ENCODE peak calls at places on chromosomes 2 and 18, in seven cellular contexts. X, B, U, L, I, C and O are unnamed samples.
A peak's percentile ranks its signal among the peaks of the same experiment; 100 is the strongest.

GRCh38 chr18:12861637-12862036 is 22.4 kb downstream of the PTPN2 start:
- DNase-seq in X (no peak), B (no peak), U (no peak), L (no peak), I (no peak), C (no peak), O (no peak)

GRCh38 chr2:57479994-57480393 is 566.6 kb upstream of the VRK2 start:
- DNase-seq in X (no peak), B (peak; percentile 18), U (no peak), L (no peak), I (no peak), C (no peak), O (no peak)

GRCh38 chr2:199458017-199458805 is 472 bp upstream of the SATB2 start:
- DNase-seq in X (peak; percentile 80), B (peak; percentile 22), U (no peak), L (no peak), I (no peak), C (no peak), O (no peak)

GRCh38 chr18:22457552-22457951 is 39.8 kb upstream of the CTAGE1 start:
- DNase-seq in X (peak; percentile 72), B (no peak), U (no peak), L (no peak), I (no peak), C (no peak), O (no peak)

GRCh38 chr18:23662309-23663263 is at the start of gene ANKRD29:
- DNase-seq in X (no peak), B (no peak), U (no peak), L (no peak), I (peak; percentile 51), C (peak; percentile 44), O (peak; percentile 34)

GRCh38 chr2:237934186-237934585 is 32.6 kb upstream of the UBE2F start:
- DNase-seq in X (no peak), B (no peak), U (no peak), L (no peak), I (no peak), C (no peak), O (no peak)

GRCh38 chr2:4635289-4635688 is 931.9 kb downstream of the DCDC2C start:
- DNase-seq in X (no peak), B (no peak), U (no peak), L (no peak), I (no peak), C (no peak), O (no peak)

GRCh38 chr2:158795110-158795924 is at the start of gene DAPL1:
- DNase-seq in X (peak; percentile 60), B (no peak), U (no peak), L (no peak), I (peak; percentile 46), C (peak; percentile 11), O (no peak)

GRCh38 chr18:27861539-27861938 is 315.4 kb downstream of the CDH2 start:
- DNase-seq in X (no peak), B (no peak), U (no peak), L (no peak), I (no peak), C (no peak), O (no peak)

GRCh38 chr2:43288417-43289305 is 62.3 kb upstream of the ZFP36L2 start:
- DNase-seq in X (no peak), B (no peak), U (no peak), L (no peak), I (no peak), C (no peak), O (no peak)

GRCh38 chr18:21064347-21064746 is 47.3 kb downstream of the ROCK1 start:
- DNase-seq in X (no peak), B (no peak), U (no peak), L (no peak), I (no peak), C (no peak), O (no peak)

GRCh38 chr2:205259131-205259530 is 423.2 kb upstream of the NRP2 start:
- DNase-seq in X (no peak), B (no peak), U (no peak), L (no peak), I (no peak), C (no peak), O (no peak)

GRCh38 chr18:69400976-69401474 is 337 bp downstream of the DOK6 start:
- DNase-seq in X (no peak), B (no peak), U (no peak), L (no peak), I (no peak), C (peak; percentile 7), O (peak; percentile 9)

GRCh38 chr2:66481100-66481549 is 46.2 kb downstream of the MEIS1 start:
- DNase-seq in X (no peak), B (no peak), U (no peak), L (no peak), I (peak; percentile 31), C (no peak), O (no peak)

GRCh38 chr2:239296020-239296932 is 104.5 kb downstream of the HDAC4 start:
- DNase-seq in X (no peak), B (no peak), U (peak; percentile 87), L (no peak), I (peak; percentile 54), C (peak; percentile 13), O (no peak)

GRCh38 chr18:79208882-79209281 is 139.7 kb downstream of the ATP9B start:
- DNase-seq in X (no peak), B (no peak), U (no peak), L (no peak), I (no peak), C (no peak), O (no peak)

DNA sequence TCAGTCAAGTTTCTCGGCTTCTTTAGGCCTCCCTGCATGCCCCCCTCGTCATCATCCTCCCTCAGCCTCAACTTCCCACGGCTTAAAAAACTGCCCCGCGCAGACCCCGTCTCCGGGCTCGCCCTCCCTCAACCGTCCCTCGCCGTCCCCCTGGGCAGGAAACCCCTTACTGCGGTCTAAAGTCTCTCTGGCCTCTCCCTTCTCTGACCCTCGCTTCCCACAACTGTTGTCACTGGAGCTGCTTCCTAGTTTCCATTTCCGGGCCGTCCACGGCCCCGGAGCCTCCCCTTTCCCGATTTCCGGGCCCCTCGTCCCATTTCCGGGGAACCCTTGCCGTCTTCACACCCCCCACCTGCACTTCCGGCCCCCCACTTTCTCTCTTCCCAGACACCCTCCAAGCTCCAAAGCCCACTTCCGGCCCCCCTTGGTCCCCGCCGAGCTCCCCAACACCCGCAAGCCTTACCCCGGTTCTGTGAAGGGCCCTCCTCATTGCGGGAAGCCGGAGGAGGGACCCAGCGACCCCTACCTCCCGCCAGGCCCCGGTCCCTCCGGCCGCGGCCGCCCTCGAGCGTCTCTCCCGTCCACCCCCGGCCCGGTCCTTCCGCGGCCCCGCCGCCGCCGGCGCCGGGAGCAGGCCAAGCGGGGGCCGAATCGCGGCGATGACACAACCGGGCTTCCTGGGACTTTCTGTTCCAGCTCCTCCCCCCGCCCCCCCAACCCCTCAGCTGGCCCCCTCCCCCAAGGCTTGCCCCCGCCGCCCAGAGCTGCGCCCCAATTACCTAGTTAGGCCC is 513 bp downstream of the TRIP12 start:
- DNase-seq in X (peak; percentile 93), B (peak; percentile 22), U (peak; percentile 80), L (no peak), I (peak; percentile 67), C (peak; percentile 75), O (peak; percentile 50)
- TF ChIP-seq POLR2A in X (no peak), B (no peak), U (peak; percentile 66), L (peak; percentile 71), I (no peak), C (peak; percentile 34), O (peak; percentile 52)

GRCh38 chr2:71961289-71962027 is 186.2 kb downstream of the CYP26B1 start:
- DNase-seq in X (peak; percentile 45), B (no peak), U (no peak), L (no peak), I (no peak), C (no peak), O (no peak)

GRCh38 chr2:71959494-71959893 is 188.2 kb downstream of the CYP26B1 start:
- DNase-seq in X (no peak), B (no peak), U (peak; percentile 35), L (no peak), I (no peak), C (no peak), O (no peak)

GRCh38 chr2:71965530-71965929 is 182.1 kb downstream of the CYP26B1 start:
- DNase-seq in X (no peak), B (no peak), U (no peak), L (no peak), I (no peak), C (no peak), O (no peak)

GRCh38 chr2:71962350-71962749 is 185.3 kb downstream of the CYP26B1 start:
- DNase-seq in X (peak; percentile 55), B (no peak), U (no peak), L (no peak), I (no peak), C (no peak), O (no peak)

DNA sequence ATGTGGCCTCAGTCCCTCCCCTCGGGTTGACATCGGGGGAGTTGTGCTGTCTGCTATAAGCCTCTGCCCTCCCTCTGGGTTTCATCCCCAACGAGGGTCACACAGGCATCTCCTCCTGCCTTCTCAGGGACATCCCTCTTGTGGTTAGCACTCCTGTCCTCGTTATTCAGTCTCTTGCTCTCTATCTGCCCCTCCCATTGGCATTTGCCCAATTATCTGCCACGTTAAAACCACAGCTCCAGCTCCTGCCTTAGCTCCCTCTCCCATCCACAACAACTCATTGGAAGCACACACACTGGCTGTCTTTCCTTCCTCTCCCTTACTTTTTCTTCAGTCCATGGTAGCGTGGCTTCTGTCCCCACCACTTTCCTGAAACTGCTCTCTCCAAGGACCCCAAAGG is 184.4 kb downstream of the CYP26B1 start:
- DNase-seq in X (peak; percentile 34), B (no peak), U (no peak), L (no peak), I (no peak), C (no peak), O (no peak)
- TF ChIP-seq POLR2AphosphoS5 in X (no peak), B (no peak), U (no peak), L (no peak), I (no peak), C (no peak), O (no peak)

DNA sequence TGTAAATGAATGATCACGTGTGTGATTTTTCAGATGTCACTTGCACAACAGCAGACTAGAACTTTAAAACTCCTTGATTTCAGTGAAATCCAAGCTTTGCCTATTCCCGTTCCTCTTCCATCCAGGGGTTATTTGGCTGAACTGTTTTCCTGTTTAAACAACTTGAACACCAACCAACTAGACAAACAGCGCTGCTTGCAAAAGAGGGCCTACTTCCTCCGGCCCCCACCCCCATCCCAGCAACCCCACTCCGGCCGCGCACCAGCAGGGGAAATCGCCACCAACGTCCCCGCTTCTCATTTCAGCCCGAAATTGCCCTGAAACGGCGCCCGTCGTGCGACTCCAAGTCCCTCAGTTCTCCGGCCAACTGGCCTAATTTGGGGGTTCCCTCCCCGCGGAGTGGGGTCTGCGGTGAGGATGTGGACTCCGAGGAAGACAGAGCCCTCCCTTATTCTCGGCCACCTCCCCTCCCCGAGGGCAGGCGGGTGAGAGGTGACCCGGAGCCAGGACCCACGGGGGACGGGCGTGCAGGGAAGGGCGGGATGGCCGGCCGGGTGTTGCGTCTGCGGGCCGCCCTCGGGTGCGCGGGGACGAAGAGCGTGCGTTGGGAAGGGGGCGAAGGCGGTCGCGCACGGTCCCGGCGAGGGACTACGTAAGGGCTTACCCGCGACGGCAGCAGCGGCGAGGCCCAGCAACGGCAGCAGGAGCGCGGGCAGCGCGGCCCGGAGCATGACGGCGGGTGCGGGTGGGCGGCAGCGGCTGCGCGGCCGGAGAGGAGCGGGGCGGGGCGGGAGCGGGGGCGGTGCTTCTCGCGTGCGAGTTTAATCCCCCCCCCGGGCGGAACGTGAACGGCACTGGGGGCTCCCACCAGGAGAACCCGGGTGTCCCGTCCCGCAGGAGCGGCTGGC is at the start of gene CD302:
- DNase-seq in X (peak; percentile 92), B (no peak), U (peak; percentile 68), L (no peak), I (peak; percentile 58), C (peak; percentile 65), O (peak; percentile 53)
- TF ChIP-seq POLR2A in X (no peak), B (no peak), U (peak; percentile 55), L (peak; percentile 71), I (no peak), C (peak; percentile 28), O (peak; percentile 64)

GRCh38 chr2:231709981-231710750 is 1.8 kb downstream of the PTMA start:
- DNase-seq in X (no peak), B (no peak), U (peak; percentile 78), L (peak; percentile 28), I (peak; percentile 91), C (peak; percentile 90), O (peak; percentile 86)
- TF ChIP-seq POLR2AphosphoS5 in X (peak; percentile 72), B (peak; percentile 56), U (no peak), L (peak; percentile 93), I (peak; percentile 88), C (peak; percentile 89), O (peak; percentile 92)